ENCODE peak calls at places on chromosomes 7 and 10, in eight cellular contexts. W is OCI-LY7, X is PC-3, B is SK-N-SH, O is GM23248, R is GM23338, D is neural progenitor cell, Z is hepatocyte. H is an unnamed sample.

GRCh38 chr7:69599211-69599878 is 1.1 kb downstream of the AUTS2 start:
- DNase-seq in Z (peak), W (peak), R (peak), D (peak), X (no peak), O (peak), B (peak), H (no peak)

GRCh38 chr7:107971613-107972012 is 31.3 kb downstream of the LAMB1 start:
- DNase-seq in W (no peak), Z (no peak), O (peak), R (no peak), B (no peak), D (no peak), X (no peak), H (no peak)

GRCh38 chr10:129207276-129207675 is 259.8 kb upstream of the MGMT start:
- DNase-seq in Z (no peak), R (no peak), O (no peak), X (no peak), D (no peak), W (no peak), B (no peak), H (no peak)

GRCh38 chr7:150949971-150950491 is 28.1 kb downstream of the KCNH2 start:
- DNase-seq in D (no peak), W (no peak), X (no peak), Z (no peak), B (peak), R (no peak), O (no peak), H (no peak)

GRCh38 chr7:55374213-55374612 is 9.1 kb downstream of the LANCL2 start:
- DNase-seq in D (no peak), O (no peak), B (no peak), Z (no peak), W (no peak), X (no peak), R (no peak), H (no peak)

GRCh38 chr7:129376076-129376777 is 58.0 kb upstream of the STRIP2 start:
- DNase-seq in R (peak), B (peak), O (peak), W (peak), X (peak), D (peak), Z (peak), H (peak)

GRCh38 chr7:137962875-137963507 is 38.9 kb downstream of the CREB3L2 start:
- DNase-seq in X (peak), W (no peak), O (no peak), Z (no peak), B (peak), D (no peak), R (no peak), H (no peak)

GRCh38 chr10:18117272-18117671 is 23.0 kb upstream of the CACNB2 start:
- DNase-seq in B (no peak), D (no peak), W (no peak), X (no peak), R (no peak), Z (peak), O (no peak), H (no peak)

GRCh38 chr10:102785818-102786217 is 42.1 kb downstream of the WBP1L start:
- DNase-seq in O (no peak), B (no peak), W (no peak), D (no peak), Z (no peak), X (no peak), R (no peak), H (no peak)

GRCh38 chr7:143490719-143491306 is 13.1 kb downstream of the TAS2R41 start:
- DNase-seq in B (no peak), Z (peak), X (peak), W (no peak), O (peak), D (peak), R (peak), H (no peak)

GRCh38 chr10:20369863-20370736 is 527.0 kb downstream of the NEBL start:
- DNase-seq in Z (no peak), D (no peak), B (no peak), O (no peak), R (peak), X (no peak), W (no peak), H (no peak)

GRCh38 chr10:100886946-100887345 is 25.8 kb upstream of the SLF2 start:
- DNase-seq in R (no peak), D (no peak), O (no peak), W (no peak), X (no peak), Z (no peak), B (no peak), H (no peak)

GRCh38 chr10:48627984-48628609 is 23.2 kb upstream of the ARHGAP22 start:
- DNase-seq in B (peak), D (no peak), W (no peak), O (no peak), Z (no peak), R (no peak), X (no peak), H (no peak)

GRCh38 chr7:15584575-15584974 is 22.8 kb upstream of the AGMO start:
- DNase-seq in Z (no peak), X (no peak), B (no peak), D (no peak), W (no peak), R (no peak), O (no peak), H (no peak)

GRCh38 chr7:155998766-155999630 is 186.7 kb upstream of the SHH start:
- DNase-seq in O (no peak), X (no peak), W (no peak), D (no peak), Z (no peak), R (no peak), B (no peak), H (no peak)

GRCh38 chr10:8504436-8504977 is 450.0 kb downstream of the GATA3 start:
- DNase-seq in O (no peak), B (no peak), D (peak), Z (no peak), X (no peak), R (no peak), W (no peak), H (no peak)

GRCh38 chr7:108568801-108569380 is 615 bp downstream of the THAP5 start:
- DNase-seq in R (no peak), D (no peak), W (no peak), O (peak), X (no peak), Z (no peak), B (no peak), H (no peak)

DNA sequence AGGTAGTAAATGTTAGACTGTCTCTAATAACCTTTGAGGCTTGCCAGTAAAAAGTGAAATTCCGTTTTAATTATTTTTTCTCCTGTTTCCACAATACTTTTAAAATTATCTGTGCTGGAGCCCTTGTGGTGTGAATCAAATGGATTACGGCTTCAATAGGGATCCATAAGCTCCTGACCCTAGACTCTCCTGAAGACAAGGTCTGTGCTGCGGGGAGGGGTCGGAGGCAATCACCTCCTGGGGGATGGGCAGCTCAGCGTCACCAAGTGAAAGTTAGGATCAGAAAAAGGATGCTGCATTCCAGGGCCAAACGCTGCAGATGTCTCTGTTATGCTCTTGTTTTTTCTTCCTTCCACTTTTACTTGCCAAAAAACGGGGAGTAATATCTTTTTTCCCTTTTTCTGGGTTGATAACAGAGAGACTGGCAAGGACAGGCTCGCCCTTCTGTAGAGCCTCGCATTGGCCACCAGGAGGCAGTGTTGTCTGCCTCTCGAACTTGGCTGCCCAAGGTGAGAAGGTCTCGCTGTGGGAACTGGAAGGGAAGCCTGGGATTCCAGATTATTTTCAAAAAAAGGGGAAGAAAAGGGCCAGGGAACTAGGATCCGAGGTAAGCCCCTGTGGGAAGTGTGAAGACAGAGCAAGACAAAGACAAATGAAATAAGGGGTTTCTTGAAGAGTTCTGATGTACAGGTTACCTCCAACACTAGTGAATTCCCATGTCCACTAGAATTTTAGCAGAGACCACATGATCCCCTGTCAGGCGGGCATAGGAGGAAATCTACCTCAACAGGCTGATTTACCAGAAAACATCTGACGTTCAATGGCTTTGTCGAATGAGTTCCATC is 621.9 kb downstream of the ACTR3B start:
- DNase-seq in X (peak), D (peak), Z (peak), O (peak), W (peak), R (peak), B (peak), H (no peak)
- TF ChIP-seq EZH2phosphoT487 in X (no peak), D (no peak), Z (no peak), O (no peak), W (no peak), R (no peak), B (no peak), H (no peak)

DNA sequence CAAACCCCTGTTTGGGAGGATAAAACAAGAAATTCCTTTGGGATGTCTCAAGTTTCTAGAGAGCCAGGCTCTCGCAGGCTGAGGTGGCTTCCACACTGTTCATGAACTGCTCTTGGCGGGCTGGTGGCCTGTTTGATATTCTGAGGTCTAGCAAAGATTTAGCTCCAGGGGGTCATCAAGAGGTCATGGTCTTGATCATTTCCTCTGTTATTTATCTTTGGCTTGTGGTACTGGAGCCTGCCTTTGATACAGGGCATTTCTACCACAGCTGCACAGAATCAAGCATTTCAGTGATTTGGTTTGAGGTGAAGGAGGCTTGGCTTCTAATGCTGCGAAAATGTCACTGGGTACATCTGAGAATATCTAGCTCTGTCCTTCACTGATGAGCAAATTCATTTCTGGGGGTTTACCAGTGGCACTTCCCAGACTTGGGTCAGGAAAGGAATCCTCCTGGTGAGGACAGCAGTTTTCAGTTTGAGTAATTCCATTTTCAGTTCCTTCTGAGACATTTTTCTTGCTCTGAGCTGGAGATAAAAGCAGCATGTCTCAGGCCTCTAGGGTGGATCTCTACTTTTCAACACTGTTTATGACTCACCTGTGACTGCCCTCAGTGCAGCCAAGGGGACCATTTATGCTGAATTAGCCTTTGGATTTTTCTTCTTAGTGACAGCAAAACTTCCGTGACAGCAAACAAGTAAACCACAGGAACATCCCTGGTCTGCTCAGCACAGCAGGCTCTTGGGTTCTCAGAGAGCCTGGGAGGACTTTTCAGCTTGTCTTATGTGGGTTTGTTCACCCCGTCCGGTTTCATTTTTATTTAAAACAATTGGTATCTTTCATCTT is 312.0 kb downstream of the RNLS start:
- DNase-seq in W (peak), X (no peak), O (peak), B (no peak), Z (no peak), D (no peak), R (no peak), H (no peak)
- TF ChIP-seq EZH2phosphoT487 in W (no peak), X (no peak), O (no peak), B (no peak), Z (no peak), D (no peak), R (no peak), H (no peak)

GRCh38 chr7:1523208-1523607 is 7.3 kb upstream of the MAFK start:
- DNase-seq in R (peak), D (no peak), Z (no peak), B (no peak), X (no peak), O (no peak), W (no peak), H (no peak)

GRCh38 chr7:1525409-1525808 is 5.1 kb upstream of the MAFK start:
- DNase-seq in D (no peak), O (no peak), R (no peak), X (no peak), B (no peak), Z (no peak), W (no peak), H (no peak)

GRCh38 chr7:1526271-1526754 is 4.2 kb upstream of the MAFK start:
- DNase-seq in X (peak), O (no peak), D (no peak), W (no peak), R (no peak), Z (no peak), B (peak), H (no peak)

GRCh38 chr7:1521454-1521853 is 9.0 kb upstream of the MAFK start:
- DNase-seq in R (no peak), B (no peak), O (no peak), D (no peak), W (no peak), Z (no peak), X (no peak), H (no peak)

DNA sequence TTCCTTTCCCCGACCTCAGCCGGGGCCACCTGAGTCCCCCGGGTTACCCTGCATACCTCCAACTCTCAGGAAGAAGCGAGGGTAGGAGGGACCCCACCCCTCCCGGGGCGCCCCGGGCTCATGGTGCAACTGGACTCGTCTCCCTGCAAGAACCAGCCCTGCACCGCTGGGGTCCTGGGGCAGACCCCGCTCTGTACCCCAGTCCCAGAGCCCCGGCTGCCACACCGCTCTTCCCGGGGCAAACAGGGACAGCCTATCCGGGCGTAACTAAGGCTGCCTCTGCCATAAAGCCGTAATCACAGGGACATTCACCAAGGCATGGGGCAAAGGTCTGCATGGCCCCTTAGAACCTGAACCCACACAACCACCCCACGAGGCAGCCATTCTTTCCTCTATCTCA is 6.7 kb upstream of the MAFK start:
- DNase-seq in B (no peak), R (no peak), W (no peak), O (no peak), X (no peak), D (no peak), Z (peak), H (no peak)
- TF ChIP-seq EZH2phosphoT487 in B (no peak), R (no peak), W (no peak), O (no peak), X (no peak), D (no peak), Z (no peak), H (no peak)

DNA sequence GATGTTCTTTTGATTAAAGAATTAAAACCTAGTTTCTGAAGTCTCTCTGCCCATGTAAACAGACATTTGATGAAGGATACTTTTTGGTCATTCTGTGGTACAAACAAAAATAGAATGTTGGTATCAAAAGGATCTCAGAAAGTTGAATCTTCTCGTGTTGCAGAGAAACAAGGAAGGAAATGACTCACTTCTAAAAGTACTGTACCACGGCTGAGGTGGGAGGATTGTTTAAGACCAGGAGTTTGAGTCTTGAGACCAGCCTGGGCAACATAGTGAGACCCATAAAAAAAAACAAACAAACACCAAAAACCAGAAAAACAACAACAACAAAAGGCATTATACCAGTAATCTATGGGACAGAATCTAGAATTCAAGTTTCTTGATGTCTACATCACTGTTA is 69.7 kb downstream of the PRSS58 start:
- DNase-seq in B (no peak), W (no peak), O (peak), D (no peak), Z (no peak), R (no peak), X (no peak), H (no peak)
- TF ChIP-seq EZH2phosphoT487 in B (no peak), W (no peak), O (no peak), D (no peak), Z (no peak), R (no peak), X (no peak), H (no peak)

H was measured in HCT116.